ENCODE peak calls at places on chromosomes 4 and X, in eight cellular contexts. R is prostate gland, X is breast epithelium, W is sigmoid colon, P is HCT116, I is suprapubic skin, D is vagina, E is stomach. T is an unnamed sample.

GRCh38 chrX:44945736-44946135 is 72.7 kb downstream of the KDM6A start:
- DNase-seq in R (no peak), X (no peak), W (no peak), P (no peak), I (no peak), D (no peak), E (no peak), T (no peak)

GRCh38 chr4:55866290-55866907 is 13.0 kb downstream of the EXOC1 start:
- DNase-seq in R (no peak), X (no peak), W (no peak), P (peak), I (no peak), D (no peak), E (no peak), T (no peak)

GRCh38 chr4:88242144-88242543 is 42.2 kb downstream of the PPM1K start:
- DNase-seq in R (no peak), X (no peak), W (no peak), P (no peak), I (no peak), D (no peak), E (no peak), T (no peak)

GRCh38 chr4:150215601-150216000 is 137.4 kb downstream of the DCLK2 start:
- DNase-seq in R (no peak), X (no peak), W (no peak), P (no peak), I (no peak), D (no peak), E (no peak), T (no peak)

GRCh38 chr4:58113083-58113482 is 1002.9 kb upstream of the IGFBP7 start:
- DNase-seq in R (no peak), X (no peak), W (no peak), P (no peak), I (no peak), D (no peak), E (no peak), T (no peak)

GRCh38 chr4:147843162-147843561 is 111.3 kb downstream of the ARHGAP10 start:
- DNase-seq in R (no peak), X (no peak), W (no peak), P (peak), I (no peak), D (no peak), E (no peak), T (no peak)

GRCh38 chrX:20432048-20432447 is 165.3 kb upstream of the RPS6KA3 start:
- DNase-seq in R (no peak), X (no peak), W (no peak), P (no peak), I (no peak), D (no peak), E (no peak), T (no peak)

GRCh38 chr4:8383451-8384160 is 56.9 kb downstream of the ACOX3 start:
- DNase-seq in R (no peak), X (no peak), W (no peak), P (no peak), I (no peak), D (no peak), E (no peak), T (peak)

GRCh38 chrX:40298569-40298968 is 200.8 kb upstream of the BCOR start:
- DNase-seq in R (no peak), X (no peak), W (no peak), P (no peak), I (no peak), D (no peak), E (no peak), T (no peak)

GRCh38 chr4:114349543-114350175 is 248.9 kb upstream of the UGT8 start:
- DNase-seq in R (no peak), X (no peak), W (no peak), P (no peak), I (no peak), D (no peak), E (no peak), T (no peak)

GRCh38 chr4:163111588-163111987 is 55.1 kb downstream of the NAF1 start:
- DNase-seq in R (no peak), X (no peak), W (no peak), P (no peak), I (no peak), D (no peak), E (no peak), T (no peak)

GRCh38 chr4:173520921-173521473 is 9.0 kb downstream of the HAND2 start:
- DNase-seq in R (no peak), X (no peak), W (peak), P (no peak), I (no peak), D (no peak), E (no peak), T (no peak)

GRCh38 chr4:173521474-173522159 is 8.4 kb downstream of the HAND2 start:
- DNase-seq in R (no peak), X (no peak), W (peak), P (no peak), I (no peak), D (peak), E (no peak), T (no peak)

GRCh38 chr4:173517781-173518371 is 12.2 kb downstream of the HAND2 start:
- DNase-seq in R (no peak), X (no peak), W (peak), P (no peak), I (no peak), D (peak), E (no peak), T (no peak)

GRCh38 chr4:173518419-173519102 is 11.5 kb downstream of the HAND2 start:
- DNase-seq in R (no peak), X (no peak), W (peak), P (no peak), I (no peak), D (peak), E (no peak), T (no peak)

GRCh38 chr4:173519130-173520101 is 10.6 kb downstream of the HAND2 start:
- DNase-seq in R (no peak), X (no peak), W (peak), P (no peak), I (no peak), D (no peak), E (no peak), T (peak)
- TF ChIP-seq POLR2AphosphoS5 in R (no peak), X (no peak), W (peak), P (no peak), I (no peak), D (no peak), E (peak), T (no peak)

DNA sequence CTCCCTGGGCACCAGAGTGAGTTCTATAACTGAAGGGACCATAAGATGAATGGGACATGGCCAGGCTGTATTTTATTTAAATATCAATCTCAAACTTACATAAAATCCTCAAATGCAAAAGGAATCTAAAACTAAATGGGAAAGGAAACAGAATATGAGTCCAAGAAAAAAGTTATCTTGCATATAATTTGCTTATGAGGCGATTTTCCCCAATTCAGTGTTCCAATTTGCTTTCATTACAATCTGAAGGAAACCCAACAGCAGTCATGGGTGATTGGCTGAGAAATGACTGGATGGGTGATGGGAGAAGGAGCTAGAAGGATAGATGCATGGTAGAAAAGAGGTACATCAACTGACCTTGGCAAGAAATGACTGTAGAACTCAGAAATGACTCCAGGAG is 511.3 kb upstream of the TENM3 start:
- DNase-seq in R (no peak), X (no peak), W (no peak), P (no peak), I (no peak), D (no peak), E (no peak), T (no peak)
- H3K4me3 ChIP-seq in R (no peak), X (no peak), W (no peak), P (no peak), I (no peak), D (no peak), E (no peak), T (no peak)

GRCh38 chr4:3047464-3048286 is 26.7 kb downstream of the HTT-AS start:
- DNase-seq in R (peak), X (no peak), W (peak), P (peak), I (no peak), D (no peak), E (peak), T (peak)
- TF ChIP-seq POLR2A in R (no peak), X (no peak), W (no peak), P (no peak), I (no peak), D (no peak), E (no peak), T (no peak)

GRCh38 chr4:170025523-170026252 is 507 bp downstream of the MFAP3L start:
- DNase-seq in R (peak), X (no peak), W (peak), P (no peak), I (no peak), D (no peak), E (no peak), T (no peak)

GRCh38 chr4:170022211-170022610 is 4.0 kb downstream of the MFAP3L start:
- DNase-seq in R (no peak), X (no peak), W (no peak), P (no peak), I (no peak), D (no peak), E (no peak), T (no peak)

GRCh38 chr4:170026253-170026991 is at the start of gene MFAP3L:
- DNase-seq in R (peak), X (peak), W (peak), P (peak), I (peak), D (no peak), E (peak), T (peak)

GRCh38 chr4:170030121-170030520 is 3.9 kb upstream of the MFAP3L start:
- DNase-seq in R (no peak), X (no peak), W (no peak), P (no peak), I (no peak), D (no peak), E (no peak), T (no peak)

DNA sequence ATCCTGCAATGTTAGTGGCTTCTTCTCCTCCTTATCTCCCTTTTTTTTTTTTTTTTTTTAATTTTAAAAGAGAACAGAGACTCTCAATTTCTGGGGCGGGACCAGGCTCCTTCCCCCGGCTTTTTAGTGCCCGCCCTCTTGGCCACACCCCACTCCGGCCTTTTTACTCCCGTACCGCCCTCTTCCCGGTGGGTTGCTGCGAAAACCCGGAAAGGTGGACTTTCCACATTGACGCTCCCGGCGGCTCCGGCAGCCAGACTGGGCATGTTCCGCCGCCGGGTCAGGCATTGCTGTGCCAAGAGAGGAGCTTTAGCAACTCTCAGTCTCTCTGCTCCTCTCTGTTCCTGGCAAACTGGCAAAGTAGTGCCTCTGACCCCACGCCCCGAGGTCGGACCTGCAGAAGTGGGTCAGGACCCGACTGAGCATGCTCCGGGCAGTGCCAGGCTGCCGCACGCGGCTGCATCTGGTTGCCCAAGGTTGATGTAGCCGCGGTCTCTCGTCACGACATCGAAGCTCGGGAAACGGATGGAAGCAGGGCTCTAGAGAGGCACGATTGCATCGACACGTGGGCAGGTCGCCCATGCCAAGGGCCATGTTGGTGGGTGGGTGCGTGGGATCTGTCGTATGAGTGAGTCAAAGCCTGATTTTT is 1.1 kb upstream of the MFAP3L start:
- DNase-seq in R (peak), X (peak), W (peak), P (peak), I (peak), D (peak), E (peak), T (peak)
- TF ChIP-seq POLR2AphosphoS5 in R (peak), X (peak), W (peak), P (no peak), I (peak), D (peak), E (peak), T (peak)

GRCh38 chr4:242121-242848 is 63.0 kb downstream of the ZNF732 start:
- DNase-seq in R (peak), X (peak), W (peak), P (no peak), I (no peak), D (no peak), E (peak), T (peak)
- H3K4me3 ChIP-seq in R (peak), X (peak), W (peak), P (no peak), I (peak), D (peak), E (peak), T (peak)

GRCh38 chr4:30632751-30633150 is 87.4 kb upstream of the PCDH7 start:
- DNase-seq in R (no peak), X (no peak), W (no peak), P (no peak), I (no peak), D (no peak), E (no peak), T (no peak)
- TF ChIP-seq POLR2A in R (no peak), X (no peak), W (no peak), P (no peak), I (no peak), D (no peak), E (no peak), T (no peak)

GRCh38 chr4:73869130-73870055 is at the start of gene CXCL1:
- DNase-seq in R (peak), X (no peak), W (peak), P (no peak), I (no peak), D (no peak), E (peak), T (peak)
- TF ChIP-seq POLR2AphosphoS5 in R (no peak), X (no peak), W (no peak), P (peak), I (no peak), D (no peak), E (no peak), T (peak)